ENCODE peak calls at places on chromosomes 12 and 14, in five cellular contexts. G, X, R, D and A are unnamed samples.

GRCh38 chr12:132588821-132589669 is 21.3 kb downstream of the LRCOL1 start:
- DNase-seq in G (no peak), X (no peak), R (no peak), D (no peak), A (no peak)

GRCh38 chr12:88472248-88472647 is 108.0 kb downstream of the KITLG start:
- DNase-seq in G (no peak), X (no peak), R (no peak), D (peak), A (no peak)

GRCh38 chr12:31570880-31571279 is 20.1 kb downstream of the DENND5B start:
- DNase-seq in G (peak), X (no peak), R (no peak), D (no peak), A (no peak)

GRCh38 chr14:71960620-71961353 is 28.6 kb downstream of the RGS6 start:
- DNase-seq in G (no peak), X (no peak), R (no peak), D (no peak), A (no peak)

GRCh38 chr12:30926243-30927209 is at the start of gene TSPAN11:
- DNase-seq in G (peak), X (no peak), R (no peak), D (peak), A (peak)

GRCh38 chr14:57066887-57067513 is 201.7 kb downstream of the EXOC5 start:
- DNase-seq in G (peak), X (no peak), R (peak), D (peak), A (peak)

GRCh38 chr12:42792265-42792664 is 202.7 kb upstream of the PRICKLE1 start:
- DNase-seq in G (no peak), X (no peak), R (no peak), D (no peak), A (no peak)

GRCh38 chr12:80056845-80057244 is 42.5 kb upstream of the OTOGL start:
- DNase-seq in G (no peak), X (no peak), R (no peak), D (peak), A (no peak)

GRCh38 chr14:69625299-69626131 is 14.1 kb downstream of the SUSD6 start:
- DNase-seq in G (no peak), X (no peak), R (peak), D (no peak), A (peak)

GRCh38 chr12:92340441-92341332 is 195.0 kb upstream of the BTG1 start:
- DNase-seq in G (no peak), X (no peak), R (no peak), D (peak), A (peak)

GRCh38 chr14:73250781-73251500 is 13.6 kb downstream of the PAPLN start:
- DNase-seq in G (no peak), X (no peak), R (no peak), D (no peak), A (no peak)

DNA sequence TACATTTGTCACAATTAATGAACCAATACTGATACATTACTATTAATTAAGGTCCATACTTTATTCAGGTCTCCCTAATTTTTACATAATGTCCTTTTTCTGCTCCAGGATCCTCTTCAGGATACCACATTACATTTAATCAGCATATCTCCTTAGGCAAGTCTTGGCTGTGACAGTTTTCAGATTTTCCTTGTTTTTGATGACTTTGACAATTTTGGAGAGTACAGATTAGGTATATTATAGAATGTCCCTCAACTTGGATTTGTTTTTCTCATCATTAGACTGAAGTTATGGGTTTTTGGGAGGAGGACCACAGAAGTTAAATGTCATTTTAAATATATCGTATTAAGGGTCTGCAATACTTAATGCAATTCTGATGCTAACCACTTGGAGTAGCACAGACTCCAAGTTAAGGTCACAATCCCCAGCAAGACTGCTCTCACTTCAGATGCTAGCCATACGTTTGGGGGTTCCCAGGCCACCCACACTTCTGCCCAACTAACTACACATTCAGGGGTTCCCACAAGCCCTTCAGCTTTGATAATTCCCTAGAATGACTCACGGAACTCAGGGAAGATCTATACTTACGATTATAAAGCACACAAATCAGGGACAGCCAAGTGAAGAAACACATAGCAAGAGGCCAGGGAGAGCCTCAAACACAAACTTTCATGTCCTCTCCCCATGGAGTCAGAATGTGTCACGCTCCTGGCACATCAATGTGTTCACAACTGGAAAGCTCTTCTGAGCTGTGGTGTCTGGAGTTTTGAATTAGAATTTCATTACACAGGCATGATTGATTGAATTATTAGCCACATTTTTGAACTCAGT is 17.0 kb upstream of the NUBPL start:
- DNase-seq in G (no peak), X (no peak), R (no peak), D (peak), A (peak)
- TF ChIP-seq CTCF in G (peak), X (no peak), R (peak), D (peak), A (no peak)

GRCh38 chr14:83913466-83913865 is 1616.5 kb upstream of the FLRT2 start:
- DNase-seq in G (no peak), X (no peak), R (no peak), D (no peak), A (no peak)
- H3K4me3 ChIP-seq in G (no peak), X (no peak), R (no peak), D (no peak), A (no peak)

GRCh38 chr14:104141621-104142091 is 3.3 kb downstream of the KIF26A start:
- DNase-seq in G (no peak), X (peak), R (peak), D (no peak), A (no peak)
- TF ChIP-seq CTCF in G (no peak), X (no peak), R (no peak), D (no peak), A (no peak)

DNA sequence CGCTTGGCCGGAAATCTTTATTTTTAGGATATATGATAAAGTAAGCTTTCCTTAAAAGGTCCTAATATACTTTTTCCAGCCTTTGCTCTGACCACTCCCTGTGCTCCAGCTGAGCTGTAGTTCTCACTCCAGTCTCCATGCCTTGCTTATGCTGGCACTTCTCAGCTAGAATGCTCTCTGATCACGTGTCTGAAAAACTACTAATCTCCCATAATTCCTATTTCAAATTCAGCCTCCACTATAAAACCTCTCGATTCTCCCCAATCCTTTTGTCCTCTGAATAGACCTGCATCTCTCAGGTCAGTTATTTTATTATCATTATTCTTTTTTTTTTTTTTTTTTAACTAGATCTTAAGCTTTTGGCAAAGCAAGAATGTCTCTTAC is 3.7 kb downstream of the BIN2 start:
- DNase-seq in G (no peak), X (no peak), R (no peak), D (no peak), A (no peak)
- H3K4me3 ChIP-seq in G (no peak), X (no peak), R (no peak), D (no peak), A (no peak)

DNA sequence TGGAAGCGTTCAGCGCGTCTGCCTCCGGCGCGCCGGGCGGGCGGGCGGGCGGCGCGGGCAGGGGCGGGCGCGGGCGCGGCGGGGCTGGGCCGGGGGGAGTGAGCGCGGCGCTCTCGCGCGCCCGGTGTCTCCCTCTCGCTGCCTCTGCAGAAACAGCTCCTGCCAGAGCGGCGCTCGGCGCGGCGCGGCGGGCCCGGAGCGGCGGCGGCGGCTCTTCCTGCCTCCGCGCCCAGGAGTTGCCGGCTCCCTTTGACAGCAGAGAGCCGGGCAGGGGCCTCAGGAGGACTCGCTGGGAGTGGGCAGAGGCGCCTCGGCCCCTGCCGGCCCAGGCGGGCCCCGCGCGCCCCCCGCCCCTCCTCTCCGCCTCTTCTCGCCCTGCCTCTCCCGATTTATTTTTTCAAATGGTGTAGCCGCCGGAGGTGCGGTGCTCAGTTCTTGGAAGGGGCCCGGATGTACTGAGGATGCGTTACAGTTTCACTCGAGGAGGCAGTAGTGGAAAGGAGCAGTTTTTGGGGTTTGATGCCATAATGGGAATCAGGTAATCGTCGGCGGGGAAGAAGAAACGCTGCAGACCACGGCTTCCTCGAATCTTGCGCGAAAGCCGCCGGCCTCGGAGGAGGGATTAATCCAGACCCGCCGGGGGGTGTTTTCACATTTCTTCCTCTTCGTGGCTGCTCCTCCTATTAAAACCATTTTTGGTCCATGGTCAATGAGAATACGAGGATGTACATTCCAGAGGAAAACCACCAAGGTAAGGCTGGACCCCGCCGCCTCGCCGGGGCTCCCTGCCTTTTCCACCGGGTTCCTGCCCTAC is at the start of gene CACNA1C:
- DNase-seq in G (peak), X (no peak), R (no peak), D (peak), A (peak)
- TF ChIP-seq CTCF in G (no peak), X (no peak), R (peak), D (peak), A (no peak)

GRCh38 chr12:6764011-6764828 is 1.9 kb upstream of the PTMS start:
- DNase-seq in G (peak), X (peak), R (peak), D (peak), A (peak)
- H3K4me3 ChIP-seq in G (no peak), X (peak), R (peak), D (peak), A (peak)

DNA sequence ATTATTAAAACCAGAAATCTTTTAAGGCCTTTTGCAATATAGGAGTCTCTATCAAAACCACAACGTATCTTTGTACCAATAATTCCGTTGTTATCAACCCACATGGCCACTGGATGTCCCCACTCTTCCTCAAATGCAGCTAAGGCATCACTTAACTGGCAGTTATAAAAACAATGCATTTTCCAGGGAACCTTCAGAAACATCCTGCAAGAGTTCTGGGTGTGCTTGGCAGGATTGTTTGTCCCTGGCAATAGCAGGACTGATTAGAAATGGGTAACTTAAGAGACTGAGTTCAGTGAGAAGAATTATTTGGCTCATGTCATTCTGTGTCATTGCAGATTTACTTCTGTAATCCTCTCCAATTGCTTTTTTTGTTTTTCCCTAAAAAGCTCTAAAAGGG is 112.0 kb downstream of the SLC15A5 start:
- DNase-seq in G (peak), X (no peak), R (no peak), D (peak), A (peak)
- TF ChIP-seq CTCF in G (peak), X (no peak), R (peak), D (peak), A (no peak)

DNA sequence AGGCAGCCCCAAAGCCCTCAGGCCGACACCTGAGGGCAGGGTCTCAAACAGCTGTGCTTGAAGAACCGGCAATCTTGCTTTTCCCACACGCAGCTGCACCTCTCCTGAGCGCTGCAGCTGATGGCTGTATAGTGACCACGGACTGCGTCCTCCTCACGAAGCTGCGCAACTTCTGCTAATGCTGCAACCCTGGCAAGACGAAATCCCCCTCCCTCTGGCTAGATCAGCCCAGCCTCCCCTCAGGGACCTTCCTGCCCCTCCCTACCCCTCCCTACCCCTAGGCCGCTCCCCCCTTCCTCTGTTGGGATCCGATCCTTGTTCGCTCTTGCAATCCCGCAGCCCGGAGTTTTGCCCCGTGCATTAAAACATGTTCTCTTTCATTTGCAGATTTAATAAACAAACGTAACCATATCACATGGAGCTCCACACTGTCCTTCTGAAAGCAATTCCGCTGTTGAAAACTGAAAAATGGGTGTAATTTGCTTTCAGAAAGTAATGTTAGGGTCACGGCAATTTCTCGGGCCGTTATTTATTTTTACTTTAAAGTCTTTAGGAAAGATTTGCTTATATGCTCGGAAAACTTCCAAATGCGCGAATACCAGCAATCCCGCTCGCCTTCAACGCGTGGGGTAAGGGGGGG is 4.8 kb upstream of the PAX9 start:
- DNase-seq in G (no peak), X (no peak), R (no peak), D (no peak), A (no peak)
- H3K4me3 ChIP-seq in G (no peak), X (peak), R (peak), D (no peak), A (no peak)